ENCODE peak calls at places on chromosomes 4 and X, in four cellular contexts. One of them, this sample, is unnamed.

GRCh38 chr4:16692493-16692892 is 206.0 kb downstream of the LDB2 start:
- DNase-seq in AG08395: no peak
- DNase-seq in NCI-H345: no peak
- DNase-seq in activated T-helper 1 cell treated with anti-CD3 and anti-CD28 coated beads, Interleukin-12 subunit alpha, Interleukin-12 subunit beta, Interleukin-2, Interleukin-4 antibody, amounts not matched to agents 30 ng/mL and 10 ng/mL and 1 ng/mL, durations not matched to agents 14 hours and 24 hours and 36 hours: no peak
- DNase-seq in this sample: no peak

GRCh38 chrX:145729635-145730034 is 88.0 kb upstream of the SLITRK2 start:
- DNase-seq in AG08395: no peak
- DNase-seq in NCI-H345: no peak
- DNase-seq in activated T-helper 1 cell treated with anti-CD3 and anti-CD28 coated beads, Interleukin-12 subunit alpha, Interleukin-12 subunit beta, Interleukin-2, Interleukin-4 antibody, amounts not matched to agents 30 ng/mL and 10 ng/mL and 1 ng/mL, durations not matched to agents 14 hours and 24 hours and 36 hours: no peak
- DNase-seq in this sample: no peak

GRCh38 chr4:118307619-118308018 is 45.2 kb downstream of the PRSS12 start:
- DNase-seq in AG08395: no peak
- DNase-seq in NCI-H345: no peak
- DNase-seq in activated T-helper 1 cell treated with anti-CD3 and anti-CD28 coated beads, Interleukin-12 subunit alpha, Interleukin-12 subunit beta, Interleukin-2, Interleukin-4 antibody, amounts not matched to agents 30 ng/mL and 10 ng/mL and 1 ng/mL, durations not matched to agents 14 hours and 24 hours and 36 hours: no peak
- DNase-seq in this sample: no peak

GRCh38 chr4:915595-915994 is 16.5 kb downstream of the GAK start:
- DNase-seq in AG08395: peak
- DNase-seq in NCI-H345: no peak
- DNase-seq in activated T-helper 1 cell treated with anti-CD3 and anti-CD28 coated beads, Interleukin-12 subunit alpha, Interleukin-12 subunit beta, Interleukin-2, Interleukin-4 antibody, amounts not matched to agents 30 ng/mL and 10 ng/mL and 1 ng/mL, durations not matched to agents 14 hours and 24 hours and 36 hours: no peak
- DNase-seq in this sample: no peak

GRCh38 chrX:81261576-81261975 is 59.7 kb downstream of the SH3BGRL start:
- DNase-seq in AG08395: no peak
- DNase-seq in NCI-H345: no peak
- DNase-seq in activated T-helper 1 cell treated with anti-CD3 and anti-CD28 coated beads, Interleukin-12 subunit alpha, Interleukin-12 subunit beta, Interleukin-2, Interleukin-4 antibody, amounts not matched to agents 30 ng/mL and 10 ng/mL and 1 ng/mL, durations not matched to agents 14 hours and 24 hours and 36 hours: no peak
- DNase-seq in this sample: no peak

GRCh38 chr4:5863461-5864113 is 29.3 kb downstream of the CRMP1 start:
- DNase-seq in AG08395: peak
- DNase-seq in NCI-H345: no peak
- DNase-seq in activated T-helper 1 cell treated with anti-CD3 and anti-CD28 coated beads, Interleukin-12 subunit alpha, Interleukin-12 subunit beta, Interleukin-2, Interleukin-4 antibody, amounts not matched to agents 30 ng/mL and 10 ng/mL and 1 ng/mL, durations not matched to agents 14 hours and 24 hours and 36 hours: peak
- DNase-seq in this sample: no peak

GRCh38 chr4:3421470-3421869 is 20.3 kb upstream of the HGFAC start:
- DNase-seq in AG08395: no peak
- DNase-seq in NCI-H345: no peak
- DNase-seq in activated T-helper 1 cell treated with anti-CD3 and anti-CD28 coated beads, Interleukin-12 subunit alpha, Interleukin-12 subunit beta, Interleukin-2, Interleukin-4 antibody, amounts not matched to agents 30 ng/mL and 10 ng/mL and 1 ng/mL, durations not matched to agents 14 hours and 24 hours and 36 hours: no peak
- DNase-seq in this sample: no peak

GRCh38 chrX:2693526-2694002 is 2.5 kb downstream of the CD99 start:
- DNase-seq in AG08395: no peak
- DNase-seq in NCI-H345: no peak
- DNase-seq in activated T-helper 1 cell treated with anti-CD3 and anti-CD28 coated beads, Interleukin-12 subunit alpha, Interleukin-12 subunit beta, Interleukin-2, Interleukin-4 antibody, amounts not matched to agents 30 ng/mL and 10 ng/mL and 1 ng/mL, durations not matched to agents 14 hours and 24 hours and 36 hours: no peak
- DNase-seq in this sample: no peak

GRCh38 chr4:133148690-133149363 is at the start of gene PCDH10:
- DNase-seq in AG08395: peak
- DNase-seq in NCI-H345: peak
- DNase-seq in activated T-helper 1 cell treated with anti-CD3 and anti-CD28 coated beads, Interleukin-12 subunit alpha, Interleukin-12 subunit beta, Interleukin-2, Interleukin-4 antibody, amounts not matched to agents 30 ng/mL and 10 ng/mL and 1 ng/mL, durations not matched to agents 14 hours and 24 hours and 36 hours: peak
- DNase-seq in this sample: peak

This sample was measured in progenitor cell of endocrine pancreas.